ENCODE peak calls at places on chromosomes 12 and 14, in five cellular contexts. F, K, D, M and J are unnamed samples.

GRCh38 chr12:102349079-102349478 is 131.3 kb downstream of the IGF1 start:
- DNase-seq in K (no peak), D (no peak), F (no peak), M (no peak), J (no peak)

GRCh38 chr14:58455593-58456265 is 28.2 kb downstream of the KIAA0586 start:
- DNase-seq in D (no peak), K (no peak), F (no peak), M (no peak), J (no peak)

GRCh38 chr12:14845350-14845750 is 2.0 kb upstream of the ART4 start:
- DNase-seq in K (no peak), M (peak; percentile 48), D (peak; percentile 53), F (peak; percentile 36), J (no peak)

GRCh38 chr12:20142956-20143355 is 225.4 kb upstream of the PDE3A start:
- DNase-seq in F (no peak), D (no peak), M (no peak), K (no peak), J (no peak)

GRCh38 chr12:63915105-63915830 is 70.8 kb downstream of the SRGAP1 start:
- DNase-seq in M (no peak), K (no peak), D (peak; percentile 87), F (no peak), J (no peak)

GRCh38 chr14:105911006-105911847 is 384.8 kb downstream of the TMEM121 start:
- DNase-seq in F (no peak), M (no peak), D (no peak), K (no peak), J (no peak)

GRCh38 chr12:2083561-2083960 is 30.8 kb downstream of the CACNA1C start:
- DNase-seq in M (no peak), D (peak; percentile 28), K (no peak), F (no peak), J (no peak)

GRCh38 chr12:104011265-104011664 is 38.7 kb downstream of the GLT8D2 start:
- DNase-seq in F (no peak), D (peak; percentile 84), M (no peak), K (peak; percentile 65), J (no peak)

GRCh38 chr14:20970983-20971704 is 15.9 kb downstream of the RNASE2 start:
- DNase-seq in K (no peak), D (peak; percentile 79), M (peak; percentile 87), F (peak; percentile 87), J (peak; percentile 89)

GRCh38 chr12:117365072-117365616 is 3.7 kb upstream of the NOS1 start:
- DNase-seq in K (no peak), D (no peak), F (no peak), M (no peak), J (no peak)

GRCh38 chr12:12791756-12792346 is 6.4 kb downstream of the APOLD1 start:
- DNase-seq in M (peak; percentile 35), D (peak; percentile 67), F (no peak), K (no peak), J (no peak)

GRCh38 chr14:72606879-72607278 is 287.0 kb downstream of the DPF3 start:
- DNase-seq in D (no peak), K (no peak), M (no peak), F (no peak), J (no peak)

GRCh38 chr12:116455540-116456306 is 103.5 kb upstream of the MAP1LC3B2 start:
- DNase-seq in F (peak; percentile 19), K (peak; percentile 73), D (peak; percentile 96), M (peak; percentile 93), J (no peak)

GRCh38 chr14:26926585-26926984 is 328.8 kb upstream of the NOVA1 start:
- DNase-seq in M (no peak), D (no peak), F (no peak), K (no peak), J (no peak)

GRCh38 chr14:103156733-103157411 is 33.6 kb downstream of the TNFAIP2 start:
- DNase-seq in M (no peak), D (no peak), F (no peak), K (no peak), J (no peak)

DNA sequence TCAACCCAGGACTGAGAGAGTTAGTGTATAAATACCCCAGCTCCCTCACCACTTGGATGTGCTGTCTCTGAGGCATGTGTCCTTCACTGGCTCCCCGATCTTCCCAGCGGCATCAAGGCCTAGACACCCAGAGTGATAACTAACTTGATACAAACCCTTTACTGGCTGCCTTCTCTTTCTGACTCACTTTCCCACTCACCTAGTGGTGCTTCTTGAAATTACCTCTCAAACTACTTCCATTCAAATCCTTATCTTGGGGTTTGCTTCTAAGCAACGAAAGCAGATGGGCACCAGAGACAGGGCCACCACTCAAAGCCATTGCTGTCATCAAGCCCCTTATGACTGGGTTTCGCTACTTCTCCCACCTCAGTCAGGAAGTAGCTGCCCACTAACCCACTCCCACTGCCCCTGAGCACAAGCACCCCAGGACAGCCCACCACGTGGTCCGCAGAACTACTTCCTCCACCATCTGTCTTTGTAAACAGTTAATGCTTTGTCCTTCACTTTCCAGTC is 17.2 kb downstream of the ZFP36L1 start:
- DNase-seq in F (no peak), K (no peak), M (no peak), D (no peak), J (no peak)
- TF ChIP-seq CTCF in F (no peak), K (no peak), M (no peak), D (no peak), J (peak; percentile 53)

GRCh38 chr14:66613344-66613743 is 105.4 kb downstream of the GPHN start:
- DNase-seq in K (no peak), D (no peak), M (no peak), F (no peak), J (no peak)

GRCh38 chr14:66606826-66607225 is 98.9 kb downstream of the GPHN start:
- DNase-seq in M (no peak), D (no peak), K (no peak), F (no peak), J (no peak)

DNA sequence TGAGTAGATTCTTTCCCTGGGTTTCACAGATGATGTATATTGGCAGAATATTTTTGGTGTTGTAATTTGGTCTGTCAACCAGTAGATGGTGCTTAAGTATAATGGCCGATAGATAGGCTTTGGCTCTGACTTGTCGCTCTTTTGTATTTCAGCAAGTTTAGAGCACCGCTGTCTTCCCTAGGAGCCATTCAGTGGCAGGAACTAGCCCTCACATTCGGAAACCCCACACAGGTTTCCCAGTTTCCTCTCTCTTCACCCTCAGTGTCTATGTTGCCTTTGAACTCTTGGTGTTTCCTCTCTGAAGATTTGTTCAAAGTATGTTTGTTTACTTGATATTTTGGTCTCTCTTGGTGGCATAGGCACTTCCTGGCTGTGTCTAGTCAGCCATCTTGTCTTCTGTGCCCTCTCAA is 102.2 kb downstream of the GPHN start:
- DNase-seq in M (no peak), K (no peak), F (no peak), D (no peak), J (no peak)
- TF ChIP-seq CTCF in M (no peak), K (peak; percentile 13), F (peak; percentile 40), D (peak; percentile 37), J (peak; percentile 57)

GRCh38 chr12:56258820-56259183 is 618 bp upstream of the ANKRD52 start:
- DNase-seq in M (no peak), D (no peak), K (no peak), F (no peak), J (no peak)

GRCh38 chr12:56256326-56256960 is 1.7 kb downstream of the ANKRD52 start:
- DNase-seq in K (no peak), D (peak; percentile 46), M (no peak), F (no peak), J (no peak)

GRCh38 chr12:56257071-56257470 is 1.1 kb downstream of the ANKRD52 start:
- DNase-seq in D (no peak), F (no peak), K (no peak), M (no peak), J (no peak)

GRCh38 chr12:56258068-56258819 is at the start of gene ANKRD52:
- DNase-seq in F (peak; percentile 74), M (peak; percentile 77), D (peak; percentile 83), K (no peak), J (peak; percentile 88)

GRCh38 chr12:56257491-56258067 is 605 bp downstream of the ANKRD52 start:
- DNase-seq in K (no peak), M (no peak), D (no peak), F (peak; percentile 38), J (no peak)
- TF ChIP-seq CTCF in K (no peak), M (no peak), D (peak; percentile 6), F (no peak), J (no peak)

DNA sequence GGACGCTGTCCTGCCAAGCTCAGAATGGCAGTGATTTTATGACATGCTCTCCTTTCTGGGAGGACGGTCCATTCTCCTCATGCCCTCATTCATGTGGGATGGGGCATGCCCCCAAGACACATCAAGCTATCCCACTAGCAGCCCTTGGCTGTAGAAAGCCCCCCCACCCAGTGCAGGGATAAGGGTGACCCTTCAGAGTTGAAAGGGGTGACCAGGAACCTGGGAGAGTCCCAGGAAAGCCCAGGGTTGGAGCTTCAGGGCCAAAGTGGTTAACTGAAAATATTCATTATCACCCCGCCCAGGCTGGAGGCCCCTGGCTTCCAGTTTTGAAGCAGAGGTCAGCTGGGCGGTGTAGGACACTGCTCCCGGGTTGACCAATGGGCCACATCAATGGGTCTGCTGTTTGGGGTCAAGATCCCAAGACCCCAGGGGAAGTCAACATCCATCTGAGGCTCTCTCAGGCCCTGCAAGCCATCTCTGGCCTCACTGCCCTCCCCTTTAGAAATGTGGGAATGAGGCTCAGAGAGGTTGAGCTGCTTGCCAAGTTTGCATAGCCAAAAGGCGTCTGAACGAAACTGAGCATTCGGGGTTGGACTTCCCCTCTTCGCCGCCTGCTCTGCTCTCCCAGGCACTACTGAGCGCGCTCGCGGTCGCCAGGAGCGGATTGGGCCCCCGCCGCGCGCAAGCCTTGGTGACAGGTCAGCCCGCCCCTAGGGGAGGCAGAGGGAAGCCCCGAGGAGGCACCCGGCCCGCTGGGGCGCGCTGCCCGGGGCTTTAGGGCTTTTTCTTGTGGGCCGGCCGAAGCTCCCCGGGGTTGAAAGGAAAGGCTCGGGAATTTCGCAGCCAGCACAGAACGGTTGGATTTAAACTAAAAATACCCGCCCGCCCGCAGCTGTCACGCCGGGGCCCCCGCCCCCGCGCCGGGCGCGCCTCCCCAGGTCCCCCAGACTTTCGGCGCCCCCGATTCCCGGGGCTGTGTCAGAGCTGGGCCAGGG is 630 bp downstream of the SYNE3 start:
- DNase-seq in D (peak; percentile 46), M (peak; percentile 66), K (no peak), F (peak; percentile 58), J (no peak)
- TF ChIP-seq CTCF in D (peak; percentile 29), M (peak; percentile 39), K (peak; percentile 43), F (peak; percentile 53), J (peak; percentile 63)

GRCh38 chr14:63438065-63438757 is 105.0 kb downstream of the PPP2R5E start:
- DNase-seq in M (peak; percentile 73), F (no peak), D (peak; percentile 97), K (peak; percentile 84), J (no peak)
- TF ChIP-seq CTCF in M (no peak), F (peak; percentile 39), D (peak; percentile 25), K (no peak), J (peak; percentile 30)

GRCh38 chr12:89540586-89540985 is 14.7 kb upstream of the POC1B start:
- DNase-seq in K (no peak), D (no peak), M (no peak), F (no peak), J (no peak)

GRCh38 chr12:89544027-89544426 is 18.2 kb upstream of the POC1B start:
- DNase-seq in F (no peak), D (no peak), M (no peak), K (no peak), J (no peak)

GRCh38 chr12:89539425-89540117 is 13.7 kb upstream of the POC1B start:
- DNase-seq in D (no peak), M (no peak), F (no peak), K (no peak), J (no peak)

GRCh38 chr12:89544730-89545184 is 18.9 kb upstream of the POC1B start:
- DNase-seq in M (no peak), K (no peak), D (peak; percentile 33), F (no peak), J (no peak)

GRCh38 chr12:89542912-89543592 is 17.2 kb upstream of the POC1B start:
- DNase-seq in K (no peak), D (peak; percentile 84), F (peak; percentile 70), M (peak; percentile 52), J (no peak)
- TF ChIP-seq CTCF in K (peak; percentile 77), D (peak; percentile 93), F (peak; percentile 92), M (peak; percentile 69), J (peak; percentile 92)